ENCODE peak calls at places on chromosomes 2 and 18, in ten cellular contexts. One of them, this sample, is unnamed.

GRCh38 chr2:101500175-101500574 is 25.3 kb upstream of the RFX8 start:
- DNase-seq in suprapubic skin: no peak
- DNase-seq in adrenal gland: no peak
- DNase-seq in ovary: no peak
- DNase-seq in endothelial cell of umbilical vein: peak
- DNase-seq in HCT116: no peak
- DNase-seq in transverse colon: no peak
- DNase-seq in uterus: no peak
- DNase-seq in H54: no peak
- DNase-seq in testis: no peak
- DNase-seq in this sample: no peak

GRCh38 chr2:1848599-1848995 is 104.3 kb upstream of the PXDN start:
- DNase-seq in suprapubic skin: no peak
- DNase-seq in adrenal gland: no peak
- DNase-seq in ovary: no peak
- DNase-seq in endothelial cell of umbilical vein: no peak
- DNase-seq in HCT116: no peak
- DNase-seq in transverse colon: no peak
- DNase-seq in uterus: no peak
- DNase-seq in H54: no peak
- DNase-seq in testis: no peak
- DNase-seq in this sample: no peak

GRCh38 chr2:88038263-88039105 is 17.1 kb downstream of the KRCC1 start:
- DNase-seq in suprapubic skin: no peak
- DNase-seq in adrenal gland: no peak
- DNase-seq in ovary: no peak
- DNase-seq in endothelial cell of umbilical vein: peak
- DNase-seq in HCT116: no peak
- DNase-seq in transverse colon: no peak
- DNase-seq in uterus: no peak
- DNase-seq in H54: peak
- DNase-seq in testis: no peak
- DNase-seq in this sample: no peak

GRCh38 chr2:84939426-84940087 is 31.4 kb upstream of the KCMF1 start:
- DNase-seq in suprapubic skin: no peak
- DNase-seq in adrenal gland: no peak
- DNase-seq in ovary: no peak
- DNase-seq in endothelial cell of umbilical vein: no peak
- DNase-seq in HCT116: no peak
- DNase-seq in transverse colon: peak
- DNase-seq in uterus: no peak
- DNase-seq in H54: no peak
- DNase-seq in testis: no peak
- DNase-seq in this sample: no peak

GRCh38 chr2:170694316-170694715 is 20.8 kb upstream of the SP5 start:
- DNase-seq in suprapubic skin: no peak
- DNase-seq in adrenal gland: no peak
- DNase-seq in ovary: no peak
- DNase-seq in endothelial cell of umbilical vein: no peak
- DNase-seq in HCT116: no peak
- DNase-seq in transverse colon: no peak
- DNase-seq in uterus: no peak
- DNase-seq in H54: no peak
- DNase-seq in testis: no peak
- DNase-seq in this sample: no peak

GRCh38 chr2:47771211-47771610 is 11.7 kb upstream of the MSH6 start:
- DNase-seq in suprapubic skin: no peak
- DNase-seq in adrenal gland: no peak
- DNase-seq in ovary: peak
- DNase-seq in endothelial cell of umbilical vein: peak
- DNase-seq in HCT116: peak
- DNase-seq in transverse colon: no peak
- DNase-seq in uterus: peak
- DNase-seq in H54: peak
- DNase-seq in testis: peak
- DNase-seq in this sample: no peak

GRCh38 chr2:54720563-54720962 is 2.9 kb upstream of the EML6 start:
- DNase-seq in suprapubic skin: no peak
- DNase-seq in adrenal gland: peak
- DNase-seq in ovary: no peak
- DNase-seq in endothelial cell of umbilical vein: no peak
- DNase-seq in HCT116: no peak
- DNase-seq in transverse colon: no peak
- DNase-seq in uterus: no peak
- DNase-seq in H54: no peak
- DNase-seq in testis: no peak
- DNase-seq in this sample: no peak

GRCh38 chr18:71189581-71189980 is 900.7 kb downstream of the SOCS6 start:
- DNase-seq in suprapubic skin: no peak
- DNase-seq in adrenal gland: no peak
- DNase-seq in ovary: no peak
- DNase-seq in endothelial cell of umbilical vein: no peak
- DNase-seq in HCT116: no peak
- DNase-seq in transverse colon: no peak
- DNase-seq in uterus: no peak
- DNase-seq in H54: no peak
- DNase-seq in testis: no peak
- DNase-seq in this sample: no peak

GRCh38 chr2:3008551-3009498 is 368.8 kb downstream of the EIPR1 start:
- DNase-seq in suprapubic skin: no peak
- DNase-seq in adrenal gland: no peak
- DNase-seq in ovary: no peak
- DNase-seq in endothelial cell of umbilical vein: no peak
- DNase-seq in HCT116: no peak
- DNase-seq in transverse colon: no peak
- DNase-seq in uterus: no peak
- DNase-seq in H54: no peak
- DNase-seq in testis: no peak
- DNase-seq in this sample: no peak

GRCh38 chr18:32450874-32451273 is 19.8 kb downstream of the GAREM1 start:
- DNase-seq in suprapubic skin: no peak
- DNase-seq in adrenal gland: peak
- DNase-seq in ovary: no peak
- DNase-seq in endothelial cell of umbilical vein: no peak
- DNase-seq in HCT116: no peak
- DNase-seq in transverse colon: no peak
- DNase-seq in uterus: no peak
- DNase-seq in H54: no peak
- DNase-seq in testis: no peak
- DNase-seq in this sample: no peak

GRCh38 chr2:222627764-222628163 is 28.1 kb downstream of the FARSB start:
- DNase-seq in suprapubic skin: no peak
- DNase-seq in adrenal gland: no peak
- DNase-seq in ovary: no peak
- DNase-seq in endothelial cell of umbilical vein: no peak
- DNase-seq in HCT116: no peak
- DNase-seq in transverse colon: no peak
- DNase-seq in uterus: no peak
- DNase-seq in H54: no peak
- DNase-seq in testis: no peak
- DNase-seq in this sample: no peak

GRCh38 chr18:41396861-41397260 is 558.2 kb upstream of the PIK3C3 start:
- DNase-seq in suprapubic skin: no peak
- DNase-seq in adrenal gland: no peak
- DNase-seq in ovary: no peak
- DNase-seq in endothelial cell of umbilical vein: no peak
- DNase-seq in HCT116: no peak
- DNase-seq in transverse colon: no peak
- DNase-seq in uterus: no peak
- DNase-seq in H54: no peak
- DNase-seq in testis: no peak
- DNase-seq in this sample: no peak

GRCh38 chr18:35580748-35581534 is 599 bp upstream of the GALNT1 start:
- DNase-seq in suprapubic skin: peak
- DNase-seq in adrenal gland: peak
- DNase-seq in ovary: peak
- DNase-seq in endothelial cell of umbilical vein: peak
- DNase-seq in HCT116: no peak
- DNase-seq in transverse colon: peak
- DNase-seq in uterus: peak
- DNase-seq in H54: peak
- DNase-seq in testis: peak
- DNase-seq in this sample: peak
- TF ChIP-seq POLR2A in suprapubic skin: peak
- TF ChIP-seq POLR2A in adrenal gland: peak
- TF ChIP-seq POLR2A in ovary: no peak
- TF ChIP-seq POLR2A in endothelial cell of umbilical vein: no peak
- TF ChIP-seq POLR2A in HCT116: no peak
- TF ChIP-seq POLR2A in transverse colon: no peak
- TF ChIP-seq POLR2A in uterus: peak
- TF ChIP-seq POLR2A in H54: peak
- TF ChIP-seq POLR2A in testis: no peak
- TF ChIP-seq POLR2A in this sample: no peak

DNA sequence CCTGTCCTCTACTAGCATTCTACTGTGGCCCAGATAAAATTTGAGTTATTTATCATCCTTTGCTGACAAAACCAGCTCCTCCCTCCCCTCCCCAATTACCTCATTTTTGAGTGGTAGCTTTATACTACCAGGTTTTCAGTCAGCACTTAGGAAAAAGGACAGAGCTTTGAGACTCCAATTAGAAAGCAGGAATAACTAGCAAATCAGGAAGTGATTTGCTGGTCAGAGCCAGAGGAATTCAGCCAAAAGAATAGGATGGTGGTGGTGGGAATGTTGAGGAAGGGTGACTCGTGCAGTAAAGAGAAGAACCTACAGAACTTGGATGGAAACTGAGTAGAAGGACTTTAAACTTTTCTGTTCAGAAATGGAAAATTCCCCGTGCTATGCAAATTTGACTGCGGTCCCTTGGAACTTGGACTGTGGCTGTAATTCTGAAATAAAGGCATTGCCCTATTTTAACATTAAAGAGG is 3.7 kb downstream of the MYL12B start:
- DNase-seq in suprapubic skin: no peak
- DNase-seq in adrenal gland: no peak
- DNase-seq in ovary: no peak
- DNase-seq in endothelial cell of umbilical vein: peak
- DNase-seq in HCT116: no peak
- DNase-seq in transverse colon: no peak
- DNase-seq in uterus: no peak
- DNase-seq in H54: no peak
- DNase-seq in testis: no peak
- DNase-seq in this sample: no peak
- TF ChIP-seq POLR2A in suprapubic skin: no peak
- TF ChIP-seq POLR2A in adrenal gland: no peak
- TF ChIP-seq POLR2A in ovary: no peak
- TF ChIP-seq POLR2A in endothelial cell of umbilical vein: no peak
- TF ChIP-seq POLR2A in HCT116: no peak
- TF ChIP-seq POLR2A in transverse colon: no peak
- TF ChIP-seq POLR2A in uterus: no peak
- TF ChIP-seq POLR2A in H54: no peak
- TF ChIP-seq POLR2A in testis: no peak
- TF ChIP-seq POLR2A in this sample: no peak

GRCh38 chr2:70887550-70888229 is 48.0 kb upstream of the ATP6V1B1 start:
- DNase-seq in suprapubic skin: peak
- DNase-seq in adrenal gland: peak
- DNase-seq in ovary: no peak
- DNase-seq in endothelial cell of umbilical vein: no peak
- DNase-seq in HCT116: no peak
- DNase-seq in transverse colon: peak
- DNase-seq in uterus: no peak
- DNase-seq in H54: no peak
- DNase-seq in testis: no peak
- DNase-seq in this sample: no peak
- TF ChIP-seq POLR2A in suprapubic skin: no peak
- TF ChIP-seq POLR2A in adrenal gland: no peak
- TF ChIP-seq POLR2A in ovary: no peak
- TF ChIP-seq POLR2A in endothelial cell of umbilical vein: no peak
- TF ChIP-seq POLR2A in HCT116: no peak
- TF ChIP-seq POLR2A in transverse colon: no peak
- TF ChIP-seq POLR2A in uterus: no peak
- TF ChIP-seq POLR2A in H54: no peak
- TF ChIP-seq POLR2A in testis: no peak
- TF ChIP-seq POLR2A in this sample: no peak

GRCh38 chr2:30232801-30233130 is 1.4 kb downstream of the LBH start:
- DNase-seq in suprapubic skin: peak
- DNase-seq in adrenal gland: peak
- DNase-seq in ovary: peak
- DNase-seq in endothelial cell of umbilical vein: no peak
- DNase-seq in HCT116: no peak
- DNase-seq in transverse colon: peak
- DNase-seq in uterus: peak
- DNase-seq in H54: no peak
- DNase-seq in testis: no peak
- DNase-seq in this sample: peak

GRCh38 chr2:30231726-30232026 is 342 bp downstream of the LBH start:
- DNase-seq in suprapubic skin: no peak
- DNase-seq in adrenal gland: no peak
- DNase-seq in ovary: no peak
- DNase-seq in endothelial cell of umbilical vein: no peak
- DNase-seq in HCT116: no peak
- DNase-seq in transverse colon: no peak
- DNase-seq in uterus: no peak
- DNase-seq in H54: no peak
- DNase-seq in testis: no peak
- DNase-seq in this sample: peak

GRCh38 chr2:30230855-30231725 is at the start of gene LBH:
- DNase-seq in suprapubic skin: peak
- DNase-seq in adrenal gland: peak
- DNase-seq in ovary: peak
- DNase-seq in endothelial cell of umbilical vein: peak
- DNase-seq in HCT116: no peak
- DNase-seq in transverse colon: peak
- DNase-seq in uterus: peak
- DNase-seq in H54: peak
- DNase-seq in testis: peak
- DNase-seq in this sample: peak

GRCh38 chr2:30233142-30233961 is 2.0 kb downstream of the LBH start:
- DNase-seq in suprapubic skin: peak
- DNase-seq in adrenal gland: peak
- DNase-seq in ovary: peak
- DNase-seq in endothelial cell of umbilical vein: no peak
- DNase-seq in HCT116: no peak
- DNase-seq in transverse colon: no peak
- DNase-seq in uterus: no peak
- DNase-seq in H54: no peak
- DNase-seq in testis: no peak
- DNase-seq in this sample: no peak

DNA sequence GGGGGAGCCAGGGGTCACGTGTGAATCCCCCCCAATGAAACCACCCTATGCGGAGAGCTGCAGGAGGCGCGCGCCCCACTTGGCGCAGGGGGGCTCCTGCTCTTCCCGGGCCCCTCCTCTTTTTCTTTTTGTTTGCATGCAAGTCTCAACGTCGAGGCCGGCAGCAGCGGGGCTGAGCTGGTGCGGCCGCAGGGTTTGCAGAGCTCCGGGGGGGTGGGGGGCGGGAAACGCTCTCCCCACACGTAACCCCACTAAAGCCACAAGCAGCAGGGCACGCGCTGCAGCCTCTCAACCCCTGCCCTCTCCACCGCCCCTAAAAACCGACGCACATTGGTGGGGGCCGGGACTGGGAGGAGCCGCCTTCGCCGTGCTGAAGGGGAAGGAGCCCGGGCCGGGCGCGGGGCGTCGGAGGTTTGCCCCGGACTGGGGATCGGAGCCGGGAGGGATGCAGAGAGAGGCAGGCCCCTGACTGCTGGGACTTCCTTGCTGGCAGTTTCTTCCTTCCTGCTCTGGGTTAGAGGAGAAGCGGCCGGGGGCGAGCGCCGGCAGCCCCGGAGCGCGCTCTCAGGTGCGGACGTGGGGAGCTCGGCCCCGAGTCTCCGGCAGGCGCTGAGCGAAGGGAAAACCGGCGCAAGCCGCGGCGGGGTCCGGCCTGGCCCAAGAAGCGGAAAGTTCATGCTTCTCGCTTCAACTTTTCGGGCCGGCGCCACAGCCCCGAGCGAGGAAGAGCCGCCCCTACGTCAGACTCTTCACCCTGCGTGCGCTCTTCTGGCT is 880 bp downstream of the LBH start:
- DNase-seq in suprapubic skin: peak
- DNase-seq in adrenal gland: peak
- DNase-seq in ovary: peak
- DNase-seq in endothelial cell of umbilical vein: no peak
- DNase-seq in HCT116: no peak
- DNase-seq in transverse colon: peak
- DNase-seq in uterus: peak
- DNase-seq in H54: no peak
- DNase-seq in testis: peak
- DNase-seq in this sample: no peak
- TF ChIP-seq POLR2A in suprapubic skin: no peak
- TF ChIP-seq POLR2A in adrenal gland: no peak
- TF ChIP-seq POLR2A in ovary: no peak
- TF ChIP-seq POLR2A in endothelial cell of umbilical vein: no peak
- TF ChIP-seq POLR2A in HCT116: no peak
- TF ChIP-seq POLR2A in transverse colon: peak
- TF ChIP-seq POLR2A in uterus: peak
- TF ChIP-seq POLR2A in H54: no peak
- TF ChIP-seq POLR2A in testis: no peak
- TF ChIP-seq POLR2A in this sample: no peak

This sample was measured in esophagus squamous epithelium.